ENCODE peak calls at places on chromosomes 2 and 18, in ten cellular contexts. One of them, this sample, is unnamed.

GRCh38 chr2:184528119-184528518 is 70.2 kb upstream of the ZNF804A start:
- DNase-seq in HCT116: no peak
- DNase-seq in right cardiac atrium: no peak
- DNase-seq in tibial artery: no peak
- DNase-seq in A172: no peak
- DNase-seq in GM12892: no peak
- DNase-seq in GM12864: no peak
- DNase-seq in hippocampal formation: no peak
- DNase-seq in GM13976: no peak
- DNase-seq in left cardiac atrium: no peak
- DNase-seq in this sample: no peak

GRCh38 chr18:35086704-35087103 is 45.5 kb downstream of the MAPRE2 start:
- DNase-seq in GM12892: no peak
- DNase-seq in left cardiac atrium: no peak
- DNase-seq in tibial artery: no peak
- DNase-seq in GM12864: no peak
- DNase-seq in HCT116: no peak
- DNase-seq in right cardiac atrium: no peak
- DNase-seq in GM13976: no peak
- DNase-seq in A172: no peak
- DNase-seq in hippocampal formation: no peak
- DNase-seq in this sample: no peak

GRCh38 chr18:58596265-58596681 is 32.6 kb downstream of the ALPK2 start:
- DNase-seq in HCT116: no peak
- DNase-seq in left cardiac atrium: no peak
- DNase-seq in hippocampal formation: no peak
- DNase-seq in A172: no peak
- DNase-seq in GM13976: no peak
- DNase-seq in GM12864: no peak
- DNase-seq in right cardiac atrium: peak; percentile 56
- DNase-seq in GM12892: no peak
- DNase-seq in tibial artery: no peak
- DNase-seq in this sample: no peak

GRCh38 chr2:15588329-15588919 is 3.2 kb upstream of the DDX1 start:
- DNase-seq in right cardiac atrium: peak; percentile 59
- DNase-seq in GM12864: no peak
- DNase-seq in hippocampal formation: peak; percentile 9
- DNase-seq in left cardiac atrium: peak; percentile 32
- DNase-seq in GM13976: peak; percentile 34
- DNase-seq in GM12892: no peak
- DNase-seq in HCT116: peak; percentile 53
- DNase-seq in A172: peak; percentile 59
- DNase-seq in tibial artery: no peak
- DNase-seq in this sample: no peak

GRCh38 chr2:24124003-24124585 is 825 bp downstream of the FAM228B start:
- DNase-seq in left cardiac atrium: no peak
- DNase-seq in GM13976: no peak
- DNase-seq in tibial artery: no peak
- DNase-seq in HCT116: no peak
- DNase-seq in GM12892: no peak
- DNase-seq in hippocampal formation: peak; percentile 33
- DNase-seq in right cardiac atrium: no peak
- DNase-seq in A172: no peak
- DNase-seq in GM12864: no peak
- DNase-seq in this sample: no peak

GRCh38 chr2:73987109-73987947 is 2.6 kb downstream of the TET3 start:
- DNase-seq in right cardiac atrium: peak; percentile 66
- DNase-seq in GM13976: peak; percentile 61
- DNase-seq in GM12892: no peak
- DNase-seq in tibial artery: no peak
- DNase-seq in hippocampal formation: no peak
- DNase-seq in A172: no peak
- DNase-seq in GM12864: no peak
- DNase-seq in left cardiac atrium: no peak
- DNase-seq in HCT116: no peak
- DNase-seq in this sample: peak; percentile 74

GRCh38 chr2:30366199-30366691 is 80.8 kb upstream of the LCLAT1 start:
- DNase-seq in GM12864: no peak
- DNase-seq in tibial artery: no peak
- DNase-seq in left cardiac atrium: no peak
- DNase-seq in A172: peak; percentile 47
- DNase-seq in GM13976: peak; percentile 39
- DNase-seq in right cardiac atrium: no peak
- DNase-seq in GM12892: no peak
- DNase-seq in hippocampal formation: no peak
- DNase-seq in HCT116: no peak
- DNase-seq in this sample: no peak

GRCh38 chr18:63098014-63098981 is 221.3 kb downstream of the BCL2 start:
- DNase-seq in A172: no peak
- DNase-seq in GM13976: peak; percentile 70
- DNase-seq in hippocampal formation: no peak
- DNase-seq in right cardiac atrium: no peak
- DNase-seq in GM12864: no peak
- DNase-seq in tibial artery: no peak
- DNase-seq in HCT116: no peak
- DNase-seq in GM12892: peak; percentile 58
- DNase-seq in left cardiac atrium: no peak
- DNase-seq in this sample: no peak

GRCh38 chr2:101704046-101704466 is 6.5 kb downstream of the MAP4K4 start:
- DNase-seq in tibial artery: peak; percentile 47
- DNase-seq in GM12892: no peak
- DNase-seq in GM12864: no peak
- DNase-seq in A172: no peak
- DNase-seq in hippocampal formation: peak; percentile 22
- DNase-seq in HCT116: no peak
- DNase-seq in left cardiac atrium: peak; percentile 46
- DNase-seq in GM13976: no peak
- DNase-seq in right cardiac atrium: peak; percentile 73
- DNase-seq in this sample: no peak

GRCh38 chr2:114762986-114763385 is 320.5 kb downstream of the DPP10 start:
- DNase-seq in HCT116: no peak
- DNase-seq in GM13976: no peak
- DNase-seq in hippocampal formation: no peak
- DNase-seq in left cardiac atrium: peak; percentile 22
- DNase-seq in tibial artery: no peak
- DNase-seq in GM12892: no peak
- DNase-seq in right cardiac atrium: peak; percentile 79
- DNase-seq in A172: no peak
- DNase-seq in GM12864: no peak
- DNase-seq in this sample: no peak

GRCh38 chr2:184906709-184907108 is 308.4 kb downstream of the ZNF804A start:
- DNase-seq in left cardiac atrium: no peak
- DNase-seq in GM13976: no peak
- DNase-seq in right cardiac atrium: no peak
- DNase-seq in HCT116: no peak
- DNase-seq in GM12892: no peak
- DNase-seq in GM12864: no peak
- DNase-seq in tibial artery: no peak
- DNase-seq in A172: no peak
- DNase-seq in hippocampal formation: no peak
- DNase-seq in this sample: no peak

GRCh38 chr2:7753777-7754176 is 836.6 kb downstream of the RNF144A start:
- DNase-seq in GM12864: no peak
- DNase-seq in left cardiac atrium: no peak
- DNase-seq in HCT116: no peak
- DNase-seq in GM12892: no peak
- DNase-seq in tibial artery: no peak
- DNase-seq in hippocampal formation: no peak
- DNase-seq in GM13976: no peak
- DNase-seq in A172: no peak
- DNase-seq in right cardiac atrium: no peak
- DNase-seq in this sample: no peak

GRCh38 chr2:190785380-190785779 is 95.2 kb upstream of the GLS start:
- DNase-seq in right cardiac atrium: no peak
- DNase-seq in GM12864: no peak
- DNase-seq in HCT116: no peak
- DNase-seq in tibial artery: no peak
- DNase-seq in GM12892: no peak
- DNase-seq in A172: no peak
- DNase-seq in left cardiac atrium: no peak
- DNase-seq in GM13976: no peak
- DNase-seq in hippocampal formation: no peak
- DNase-seq in this sample: no peak

GRCh38 chr2:171837736-171838135 is 56.3 kb downstream of the SLC25A12 start:
- DNase-seq in tibial artery: no peak
- DNase-seq in HCT116: no peak
- DNase-seq in GM12892: no peak
- DNase-seq in GM12864: no peak
- DNase-seq in A172: no peak
- DNase-seq in right cardiac atrium: no peak
- DNase-seq in left cardiac atrium: no peak
- DNase-seq in GM13976: no peak
- DNase-seq in hippocampal formation: no peak
- DNase-seq in this sample: no peak

GRCh38 chr2:143284087-143284675 is 155.0 kb downstream of the ARHGAP15 start:
- DNase-seq in tibial artery: no peak
- DNase-seq in GM12864: peak; percentile 13
- DNase-seq in hippocampal formation: no peak
- DNase-seq in left cardiac atrium: no peak
- DNase-seq in right cardiac atrium: no peak
- DNase-seq in GM13976: peak; percentile 6
- DNase-seq in GM12892: no peak
- DNase-seq in A172: peak; percentile 33
- DNase-seq in HCT116: peak; percentile 47
- DNase-seq in this sample: no peak

GRCh38 chr2:99028558-99028957 is 92.5 kb upstream of the CRACDL start:
- DNase-seq in GM13976: no peak
- DNase-seq in HCT116: no peak
- DNase-seq in GM12892: no peak
- DNase-seq in left cardiac atrium: no peak
- DNase-seq in right cardiac atrium: no peak
- DNase-seq in hippocampal formation: no peak
- DNase-seq in GM12864: no peak
- DNase-seq in tibial artery: no peak
- DNase-seq in A172: no peak
- DNase-seq in this sample: no peak

GRCh38 chr2:23287250-23287704 is 97.7 kb upstream of the KLHL29 start:
- DNase-seq in GM12864: no peak
- DNase-seq in HCT116: no peak
- DNase-seq in GM13976: no peak
- DNase-seq in left cardiac atrium: no peak
- DNase-seq in tibial artery: no peak
- DNase-seq in GM12892: no peak
- DNase-seq in A172: peak; percentile 15
- DNase-seq in hippocampal formation: no peak
- DNase-seq in right cardiac atrium: peak; percentile 43
- DNase-seq in this sample: no peak

GRCh38 chr18:8623549-8624106 is 14.4 kb downstream of the RAB12 start:
- DNase-seq in GM12864: no peak
- DNase-seq in hippocampal formation: no peak
- DNase-seq in GM12892: no peak
- DNase-seq in GM13976: peak; percentile 35
- DNase-seq in A172: peak; percentile 45
- DNase-seq in tibial artery: peak; percentile 37
- DNase-seq in right cardiac atrium: peak; percentile 61
- DNase-seq in left cardiac atrium: peak; percentile 33
- DNase-seq in HCT116: no peak
- DNase-seq in this sample: peak; percentile 59

GRCh38 chr2:96903318-96903717 is 33.4 kb upstream of the SEMA4C start:
- DNase-seq in A172: no peak
- DNase-seq in hippocampal formation: no peak
- DNase-seq in GM12892: no peak
- DNase-seq in left cardiac atrium: no peak
- DNase-seq in tibial artery: no peak
- DNase-seq in HCT116: no peak
- DNase-seq in GM13976: no peak
- DNase-seq in GM12864: no peak
- DNase-seq in right cardiac atrium: no peak
- DNase-seq in this sample: no peak

GRCh38 chr2:47187124-47187523 is 32.0 kb upstream of the STPG4 start:
- DNase-seq in left cardiac atrium: no peak
- DNase-seq in tibial artery: no peak
- DNase-seq in HCT116: no peak
- DNase-seq in hippocampal formation: no peak
- DNase-seq in right cardiac atrium: no peak
- DNase-seq in A172: no peak
- DNase-seq in GM12892: no peak
- DNase-seq in GM12864: no peak
- DNase-seq in GM13976: no peak
- DNase-seq in this sample: no peak

This sample was measured in lower lobe of right lung.